ENCODE peak calls at places on chromosome 10, in seven cellular contexts. Y is mesendoderm; P is Calu3; T is RWPE1; W is activated naive CD4-positive, alpha-beta T cell treated with anti-CD3 and anti-CD28 coated beads, Interleukin-2, amount 10 ng/mL, durations not matched to agents 7 days and 5 days; C is GM19239; F is lower lobe of right lung. E is an unnamed sample.
A peak's percentile ranks its signal among the peaks of the same experiment; 100 is the strongest.

GRCh38 chr10:95246582-95247051 is 44.2 kb downstream of the PDLIM1 start:
- DNase-seq in W (peak; percentile 80), F (peak; percentile 65), C (peak; percentile 36), T (no peak), Y (peak; percentile 92), P (peak; percentile 65), E (peak; percentile 27)

GRCh38 chr10:76126607-76127190 is 695.3 kb downstream of the LRMDA start:
- DNase-seq in F (no peak), W (no peak), C (no peak), T (no peak), P (no peak), Y (no peak), E (no peak)

GRCh38 chr10:4246881-4247358 is 461.9 kb upstream of the KLF6 start:
- DNase-seq in P (no peak), T (peak; percentile 41), F (no peak), C (no peak), W (no peak), Y (no peak), E (no peak)

GRCh38 chr10:123848564-123849457 is 42.8 kb downstream of the CPXM2 start:
- DNase-seq in F (no peak), C (no peak), T (no peak), P (no peak), W (no peak), Y (no peak), E (peak; percentile 14)

GRCh38 chr10:13105184-13105583 is 5.2 kb downstream of the OPTN start:
- DNase-seq in P (no peak), T (no peak), F (no peak), C (no peak), W (no peak), Y (no peak), E (no peak)

GRCh38 chr10:37965006-37965405 is 11.4 kb downstream of the ZNF25 start:
- DNase-seq in W (no peak), P (no peak), T (no peak), F (no peak), C (no peak), Y (no peak), E (no peak)

GRCh38 chr10:11595395-11595692 is 16.1 kb downstream of the USP6NL start:
- DNase-seq in P (no peak), Y (peak; percentile 18), W (no peak), F (no peak), T (no peak), C (no peak), E (no peak)

GRCh38 chr10:87700031-87700796 is 40.5 kb downstream of the PAPSS2 start:
- DNase-seq in P (no peak), C (no peak), F (no peak), T (peak; percentile 51), W (no peak), Y (no peak), E (no peak)

GRCh38 chr10:113087082-113088029 is 137.3 kb downstream of the TCF7L2 start:
- DNase-seq in T (peak; percentile 93), Y (peak; percentile 99), F (peak; percentile 75), W (no peak), C (no peak), P (peak; percentile 68), E (no peak)

GRCh38 chr10:63614371-63614891 is 93.2 kb downstream of the REEP3 start:
- DNase-seq in Y (no peak), T (no peak), W (no peak), C (no peak), P (no peak), F (no peak), E (no peak)

GRCh38 chr10:77713506-77714280 is 76.1 kb upstream of the KCNMA1 start:
- DNase-seq in F (no peak), W (no peak), C (no peak), P (no peak), Y (no peak), T (no peak), E (no peak)

GRCh38 chr10:34033067-34033466 is 698.6 kb upstream of the NRP1 start:
- DNase-seq in W (no peak), C (no peak), T (peak; percentile 66), P (no peak), Y (no peak), F (no peak), E (no peak)

GRCh38 chr10:615583-616152 is 73.8 kb downstream of the DIP2C start:
- DNase-seq in F (no peak), C (no peak), T (no peak), Y (no peak), P (no peak), W (no peak), E (no peak)